ENCODE peak calls at places on chromosomes 13 and 19, in five cellular contexts. J is uterus; W is effector memory CD4-positive, alpha-beta T cell; I is H7; V is endodermal cell. U is an unnamed sample.

GRCh38 chr13:46210362-46211083 is 1.2 kb upstream of the LRRC63 start:
- DNase-seq in V (no peak), J (no peak), W (no peak), I (no peak), U (peak; percentile 56)

GRCh38 chr13:107211073-107211472 is 643.1 kb upstream of the ARGLU1 start:
- DNase-seq in J (peak; percentile 65), W (no peak), I (peak; percentile 62), V (peak; percentile 92), U (peak; percentile 85)

GRCh38 chr13:27018230-27018875 is 153.3 kb downstream of the USP12 start:
- DNase-seq in I (no peak), W (no peak), V (peak; percentile 17), J (no peak), U (no peak)

GRCh38 chr19:49249933-49250332 is 75.1 kb downstream of the SLC6A16 start:
- DNase-seq in J (no peak), V (no peak), I (no peak), W (no peak), U (no peak)

GRCh38 chr13:113843063-113843654 is 20.7 kb downstream of the GAS6 start:
- DNase-seq in I (no peak), J (peak; percentile 14), V (no peak), W (no peak), U (no peak)

GRCh38 chr19:12788682-12789097 is 2.6 kb upstream of the JUNB start:
- DNase-seq in J (peak; percentile 84), I (peak; percentile 88), W (peak; percentile 51), V (peak; percentile 77), U (peak; percentile 95)

GRCh38 chr13:100100115-100100879 is 11.4 kb downstream of the PCCA start:
- DNase-seq in I (no peak), J (peak; percentile 44), V (no peak), W (no peak), U (peak; percentile 38)

GRCh38 chr19:2345794-2346663 is 14.0 kb upstream of the TMPRSS9 start:
- DNase-seq in J (no peak), I (peak; percentile 80), V (no peak), W (no peak), U (no peak)

GRCh38 chr19:9673912-9674668 is 810 bp downstream of the ZNF562 start:
- DNase-seq in I (no peak), V (no peak), J (no peak), W (no peak), U (peak; percentile 53)

GRCh38 chr13:53250272-53250875 is 221.8 kb downstream of the OLFM4 start:
- DNase-seq in W (no peak), J (no peak), V (no peak), I (peak; percentile 33), U (no peak)

GRCh38 chr19:16571283-16571682 is 932 bp downstream of the SLC35E1 start:
- DNase-seq in I (no peak), V (no peak), J (no peak), W (no peak), U (peak; percentile 96)

GRCh38 chr19:50416034-50416814 is 2.5 kb upstream of the SPIB start:
- DNase-seq in J (no peak), V (no peak), I (peak; percentile 78), W (no peak), U (no peak)

GRCh38 chr13:80251403-80251802 is 89.5 kb downstream of the SPRY2 start:
- DNase-seq in I (peak; percentile 24), J (no peak), W (no peak), V (no peak), U (no peak)

GRCh38 chr13:78603240-78603947 is at the start of gene POU4F1:
- DNase-seq in V (peak; percentile 95), W (peak; percentile 32), I (peak; percentile 94), J (no peak), U (peak; percentile 86)

GRCh38 chr13:114112231-114112825 is 20.1 kb downstream of the RASA3 start:
- DNase-seq in I (peak; percentile 80), W (no peak), J (peak; percentile 13), V (peak; percentile 79), U (peak; percentile 9)

GRCh38 chr19:40735003-40735771 is 15.1 kb downstream of the ACTMAP start:
- DNase-seq in W (no peak), V (no peak), J (no peak), I (no peak), U (no peak)

GRCh38 chr19:40739871-40740703 is 10.2 kb downstream of the ACTMAP start:
- DNase-seq in V (no peak), W (no peak), I (no peak), J (no peak), U (no peak)

GRCh38 chr19:40739030-40739839 is 11.0 kb downstream of the ACTMAP start:
- DNase-seq in W (no peak), I (no peak), V (no peak), J (no peak), U (no peak)

GRCh38 chr19:40736661-40737060 is 13.6 kb downstream of the ACTMAP start:
- DNase-seq in W (no peak), I (peak; percentile 21), J (no peak), V (no peak), U (no peak)

DNA sequence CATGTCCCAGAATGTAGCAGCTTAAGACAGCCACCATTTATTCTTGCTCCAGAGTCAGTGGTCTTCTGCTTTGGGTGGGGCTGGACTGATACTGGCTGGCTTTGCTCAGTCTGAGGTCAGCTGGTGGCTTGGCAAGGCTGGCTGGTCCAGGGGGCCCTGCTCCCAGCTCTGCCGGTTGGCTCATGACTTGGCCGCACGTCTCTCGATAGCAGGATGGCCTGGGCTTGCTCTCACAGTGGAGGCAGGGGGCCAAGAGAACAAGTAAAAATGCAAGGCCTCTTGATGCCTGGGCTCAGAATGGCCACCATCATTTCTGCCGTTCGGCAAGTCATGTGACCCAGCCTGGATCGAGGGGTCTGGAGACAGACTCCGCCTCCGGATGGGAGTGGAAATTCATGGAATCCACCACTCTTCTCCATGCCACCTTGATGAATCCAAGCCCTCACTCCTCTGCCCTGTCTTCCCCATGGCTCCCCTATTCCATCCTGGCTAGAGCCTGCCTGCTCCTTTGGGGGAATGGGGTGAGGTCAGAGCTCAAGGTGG is 13.1 kb downstream of the ACTMAP start:
- DNase-seq in V (no peak), W (no peak), I (peak; percentile 52), J (no peak), U (no peak)
- H3K36me3 ChIP-seq in V (peaks cover 53% of the 10 kb centered on the region), W (peaks cover 31% of the 10 kb centered on the region), I (peaks cover 20% of the 10 kb centered on the region), J (no peaks in the 10 kb centered on the region), U (peaks cover 52% of the 10 kb centered on the region)

GRCh38 chr19:383922-384800 is 24.8 kb downstream of the C2CD4C start:
- DNase-seq in V (peak; percentile 93), W (no peak), I (peak; percentile 94), J (no peak), U (peak; percentile 86)

GRCh38 chr19:388691-389090 is 20.3 kb downstream of the C2CD4C start:
- DNase-seq in J (no peak), V (no peak), W (no peak), I (no peak), U (peak; percentile 14)

GRCh38 chr19:387777-388176 is 21.2 kb downstream of the C2CD4C start:
- DNase-seq in I (no peak), W (no peak), V (no peak), J (no peak), U (no peak)

GRCh38 chr19:383040-383439 is 25.9 kb downstream of the C2CD4C start:
- DNase-seq in I (no peak), V (no peak), W (no peak), J (no peak), U (peak; percentile 19)

DNA sequence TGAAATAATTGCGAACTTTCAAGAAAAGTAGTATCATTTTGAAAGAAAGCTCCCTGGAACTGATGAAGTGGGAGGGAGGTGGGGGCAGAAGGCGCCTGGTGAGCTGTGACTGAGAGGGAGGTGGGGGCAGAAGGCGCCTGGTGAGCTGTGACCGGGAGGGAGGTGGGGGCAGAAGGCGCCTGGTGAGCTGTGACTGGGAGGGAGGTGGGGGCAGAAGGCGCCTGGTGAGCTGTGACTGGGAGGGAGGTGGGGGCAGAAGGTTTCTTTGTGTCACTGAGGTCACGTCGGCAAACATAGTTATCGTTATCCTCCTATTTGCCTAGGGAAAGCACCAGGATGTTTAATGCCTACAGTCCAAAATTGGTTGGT is 24.2 kb downstream of the C2CD4C start:
- DNase-seq in V (no peak), J (no peak), W (no peak), I (no peak), U (no peak)
- H3K36me3 ChIP-seq in V (no peaks in the 10 kb centered on the region), J (no peaks in the 10 kb centered on the region), W (no peaks in the 10 kb centered on the region), I (no peaks in the 10 kb centered on the region), U (no peaks in the 10 kb centered on the region)

DNA sequence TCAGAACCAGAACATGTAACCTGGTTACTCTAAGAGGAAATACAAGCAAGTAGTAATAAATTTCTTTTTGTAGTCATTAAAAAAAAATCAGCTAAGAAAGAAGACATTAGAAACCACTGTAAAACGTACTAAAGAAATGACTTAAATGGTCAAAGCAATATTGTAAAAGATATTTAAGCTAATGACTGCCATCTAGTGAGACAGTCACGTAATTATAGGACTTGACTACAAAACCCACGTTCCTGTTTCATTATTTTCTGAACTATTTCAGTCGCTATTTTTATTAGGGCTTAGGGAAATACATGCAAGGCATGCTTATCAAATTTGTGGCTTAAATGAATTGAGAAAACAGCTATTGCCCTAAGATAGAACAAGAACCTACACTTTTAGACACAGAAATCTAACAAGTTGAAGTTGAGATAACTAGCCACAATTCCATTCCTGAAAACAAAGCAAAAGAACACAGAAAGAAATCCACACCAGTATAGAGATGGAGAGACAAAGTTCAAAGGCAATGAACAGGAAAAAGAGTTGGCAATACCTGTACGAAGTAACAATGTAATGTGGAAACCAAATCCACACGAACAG is 17.9 kb downstream of the ALG5 start:
- DNase-seq in V (no peak), J (no peak), I (peak; percentile 24), W (no peak), U (no peak)
- H3K36me3 ChIP-seq in V (peaks cover 74% of the 10 kb centered on the region), J (no peaks in the 10 kb centered on the region), I (peaks cover 5% of the 10 kb centered on the region), W (peaks cover 35% of the 10 kb centered on the region), U (peaks cover 49% of the 10 kb centered on the region)

GRCh38 chr19:11045536-11045935 is 43.7 kb upstream of the LDLR start:
- DNase-seq in W (no peak), J (no peak), I (no peak), V (no peak), U (peak; percentile 30)

GRCh38 chr19:11041194-11041593 is 48.1 kb upstream of the LDLR start:
- DNase-seq in J (no peak), I (no peak), V (no peak), W (no peak), U (no peak)

GRCh38 chr19:11046608-11047354 is 42.5 kb upstream of the LDLR start:
- DNase-seq in I (no peak), W (no peak), V (no peak), J (no peak), U (peak; percentile 64)

GRCh38 chr19:11041966-11042627 is 47.2 kb upstream of the LDLR start:
- DNase-seq in J (no peak), W (no peak), I (no peak), V (no peak), U (no peak)

GRCh38 chr19:11044436-11044835 is 44.8 kb upstream of the LDLR start:
- DNase-seq in I (no peak), V (no peak), W (no peak), J (peak; percentile 44), U (peak; percentile 55)
- H3K36me3 ChIP-seq in I (peaks cover 18% of the 10 kb centered on the region), V (peaks cover 65% of the 10 kb centered on the region), W (peaks cover 18% of the 10 kb centered on the region), J (no peaks in the 10 kb centered on the region), U (peaks cover 50% of the 10 kb centered on the region)

DNA sequence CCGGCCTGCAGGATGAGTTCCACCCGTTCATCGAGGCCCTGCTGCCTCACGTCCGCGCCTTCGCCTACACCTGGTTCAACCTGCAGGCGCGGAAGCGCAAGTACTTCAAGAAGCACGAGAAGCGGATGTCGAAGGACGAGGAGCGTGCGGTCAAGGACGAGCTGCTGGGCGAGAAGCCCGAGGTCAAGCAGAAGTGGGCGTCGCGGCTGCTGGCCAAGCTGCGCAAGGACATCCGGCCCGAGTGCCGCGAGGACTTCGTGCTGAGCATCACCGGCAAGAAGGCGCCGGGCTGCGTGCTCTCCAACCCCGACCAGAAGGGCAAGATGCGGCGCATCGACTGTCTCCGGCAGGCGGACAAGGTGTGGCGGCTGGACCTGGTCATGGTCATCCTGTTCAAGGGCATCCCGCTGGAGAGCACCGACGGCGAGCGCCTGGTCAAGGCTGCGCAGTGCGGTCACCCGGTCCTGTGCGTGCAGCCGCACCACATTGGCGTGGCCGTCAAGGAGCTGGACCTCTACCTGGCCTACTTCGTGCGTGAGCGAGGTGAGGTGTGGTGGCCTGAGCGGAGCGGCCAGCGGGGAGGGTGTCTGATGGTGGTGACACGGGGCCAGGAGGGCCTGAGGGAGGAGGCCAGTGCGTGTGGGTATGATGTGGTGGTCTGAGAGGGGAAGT is 15.5 kb downstream of the NFIC start:
- DNase-seq in V (peak; percentile 38), W (no peak), J (no peak), I (no peak), U (no peak)
- H3K36me3 ChIP-seq in V (no peaks in the 10 kb centered on the region), W (peaks cover 7% of the 10 kb centered on the region), J (no peaks in the 10 kb centered on the region), I (no peaks in the 10 kb centered on the region), U (peaks cover 23% of the 10 kb centered on the region)